ENCODE peak calls at places on chromosomes 4 and X, in four cellular contexts. L, S, Q and R are unnamed samples.
A peak's percentile ranks its signal among the peaks of the same experiment; 100 is the strongest.

GRCh38 chr4:74362347-74362746 is 2.6 kb upstream of the EREG start:
- DNase-seq in L (no peak), S (no peak), Q (no peak), R (no peak)

GRCh38 chrX:19063030-19063429 is 59.2 kb downstream of the ADGRG2 start:
- DNase-seq in L (no peak), S (no peak), Q (no peak), R (no peak)

GRCh38 chr4:53854991-53855885 is 209.2 kb downstream of the CHIC2 start:
- DNase-seq in L (no peak), S (peak; percentile 36), Q (no peak), R (no peak)

GRCh38 chr4:89879201-89879600 is 15.5 kb upstream of the MMRN1 start:
- DNase-seq in L (no peak), S (no peak), Q (no peak), R (no peak)

GRCh38 chrX:118770133-118770760 is 42.8 kb downstream of the IL13RA1 start:
- DNase-seq in L (no peak), S (no peak), Q (no peak), R (no peak)

GRCh38 chr4:38644201-38644600 is 19.8 kb upstream of the KLF3 start:
- DNase-seq in L (no peak), S (no peak), Q (no peak), R (no peak)

GRCh38 chrX:115400960-115401359 is 111.4 kb downstream of the LUZP4 start:
- DNase-seq in L (no peak), S (no peak), Q (peak; percentile 0), R (no peak)

GRCh38 chrX:153921511-153922285 is 4.4 kb downstream of the ARHGAP4 start:
- DNase-seq in L (peak; percentile 29), S (no peak), Q (no peak), R (no peak)

GRCh38 chr4:184805462-184806245 is 20.1 kb downstream of the ACSL1 start:
- DNase-seq in L (no peak), S (no peak), Q (peak; percentile 62), R (peak; percentile 73)

GRCh38 chrX:13190051-13190450 is 129.8 kb downstream of the ATXN3L start:
- DNase-seq in L (no peak), S (no peak), Q (no peak), R (no peak)

GRCh38 chr4:6324999-6325790 is 55.5 kb downstream of the WFS1 start:
- DNase-seq in L (no peak), S (no peak), Q (no peak), R (peak; percentile 52)

GRCh38 chr4:158327525-158327924 is 117.2 kb downstream of the TMEM144 start:
- DNase-seq in L (no peak), S (no peak), Q (no peak), R (no peak)

GRCh38 chr4:142407569-142407968 is 438.5 kb downstream of the INPP4B start:
- DNase-seq in L (no peak), S (no peak), Q (no peak), R (no peak)

GRCh38 chrX:50000937-50001542 is 78.6 kb downstream of the CLCN5 start:
- DNase-seq in L (no peak), S (no peak), Q (no peak), R (no peak)

GRCh38 chr4:26020083-26020668 is 106.2 kb downstream of the SMIM20 start:
- DNase-seq in L (no peak), S (no peak), Q (no peak), R (no peak)

GRCh38 chrX:18424482-18425198 is 768 bp upstream of the CDKL5 start:
- DNase-seq in L (peak; percentile 13), S (no peak), Q (peak; percentile 40), R (no peak)

GRCh38 chr4:26467724-26468123 is 22.6 kb downstream of the CCKAR start:
- DNase-seq in L (no peak), S (no peak), Q (no peak), R (no peak)

GRCh38 chr4:113541933-113542332 is 219.6 kb downstream of the CAMK2D start:
- DNase-seq in L (no peak), S (no peak), Q (peak; percentile 50), R (no peak)

GRCh38 chr4:38902695-38903094 is 35.1 kb downstream of the FAM114A1 start:
- DNase-seq in L (no peak), S (no peak), Q (peak; percentile 78), R (no peak)

GRCh38 chr4:127732623-127733199 is 2.5 kb downstream of the SLC25A31 start:
- DNase-seq in L (no peak), S (no peak), Q (peak; percentile 45), R (no peak)

GRCh38 chrX:19303216-19303880 is 40.4 kb upstream of the PDHA1 start:
- DNase-seq in L (no peak), S (peak; percentile 0), Q (no peak), R (peak; percentile 9)

GRCh38 chr4:165458451-165458850 is 79.6 kb downstream of the CPE start:
- DNase-seq in L (no peak), S (no peak), Q (no peak), R (no peak)

GRCh38 chr4:48109413-48110263 is 24.4 kb downstream of the TXK start:
- DNase-seq in L (no peak), S (no peak), Q (peak; percentile 36), R (no peak)

GRCh38 chr4:146522862-146523205 is 1.1 kb upstream of the SLC10A7 start:
- DNase-seq in L (no peak), S (no peak), Q (peak; percentile 57), R (no peak)

GRCh38 chr4:138275216-138275615 is 33.1 kb upstream of the SLC7A11 start:
- DNase-seq in L (no peak), S (no peak), Q (no peak), R (no peak)

GRCh38 chr4:14924945-14925344 is 77.3 kb upstream of the CPEB2 start:
- DNase-seq in L (no peak), S (no peak), Q (no peak), R (no peak)

GRCh38 chr4:19776021-19776459 is 475.7 kb upstream of the SLIT2 start:
- DNase-seq in L (no peak), S (peak; percentile 80), Q (no peak), R (peak; percentile 1)

GRCh38 chrX:42941671-42942070 is 163.7 kb upstream of the PPP1R2C start:
- DNase-seq in L (no peak), S (no peak), Q (no peak), R (no peak)

GRCh38 chr4:174545268-174545667 is 23.0 kb upstream of the HPGD start:
- DNase-seq in L (no peak), S (no peak), Q (no peak), R (no peak)

GRCh38 chr4:10606483-10607155 is 77.9 kb downstream of the CLNK start:
- DNase-seq in L (no peak), S (no peak), Q (no peak), R (no peak)

GRCh38 chr4:24557036-24558022 is 27.0 kb downstream of the DHX15 start:
- DNase-seq in L (no peak), S (no peak), Q (peak; percentile 75), R (no peak)